ENCODE peak calls at places on chromosomes 16 and 17, in six cellular contexts. N, L, M, E, U and J are unnamed samples.

GRCh38 chr17:78185981-78186688 is 717 bp downstream of the TK1 start:
- DNase-seq in N (peak; percentile 62), L (no peak), M (no peak), E (no peak), U (no peak), J (no peak)

GRCh38 chr17:79220201-79220714 is 145.6 kb downstream of the ENGASE start:
- DNase-seq in N (no peak), L (no peak), M (no peak), E (no peak), U (no peak), J (no peak)

GRCh38 chr16:10895053-10895946 is 18.3 kb downstream of the CIITA start:
- DNase-seq in N (peak; percentile 70), L (no peak), M (no peak), E (peak; percentile 61), U (peak; percentile 59), J (no peak)

GRCh38 chr17:10547351-10547750 is 2.1 kb downstream of the MYH2 start:
- DNase-seq in N (no peak), L (no peak), M (no peak), E (no peak), U (no peak), J (no peak)

GRCh38 chr16:81511371-81511770 is 66.8 kb downstream of the CMIP start:
- DNase-seq in N (no peak), L (no peak), M (no peak), E (no peak), U (no peak), J (no peak)

GRCh38 chr17:6153416-6153815 is 83.2 kb downstream of the WSCD1 start:
- DNase-seq in N (no peak), L (no peak), M (no peak), E (no peak), U (no peak), J (no peak)

GRCh38 chr17:75073618-75074047 is 14.1 kb upstream of the SLC16A5 start:
- DNase-seq in N (no peak), L (peak; percentile 66), M (no peak), E (no peak), U (peak; percentile 38), J (no peak)

GRCh38 chr17:50201226-50201854 is at the start of gene COL1A1:
- DNase-seq in N (peak; percentile 86), L (no peak), M (peak; percentile 96), E (peak; percentile 77), U (peak; percentile 42), J (no peak)

GRCh38 chr16:57616241-57616640 is 12.2 kb upstream of the ADGRG1 start:
- DNase-seq in N (peak; percentile 6), L (no peak), M (peak; percentile 73), E (peak; percentile 12), U (peak; percentile 8), J (no peak)

GRCh38 chr17:8053600-8053999 is 14.7 kb downstream of the ALOX15B start:
- DNase-seq in N (no peak), L (no peak), M (no peak), E (no peak), U (no peak), J (no peak)

GRCh38 chr17:6701719-6702118 is 11.4 kb downstream of the SLC13A5 start:
- DNase-seq in N (no peak), L (no peak), M (no peak), E (peak; percentile 58), U (no peak), J (no peak)

GRCh38 chr16:3878610-3879009 is 1.9 kb downstream of the CREBBP start:
- DNase-seq in N (no peak), L (no peak), M (no peak), E (peak; percentile 17), U (no peak), J (no peak)

GRCh38 chr16:70737377-70738082 is 51.7 kb upstream of the MTSS2 start:
- DNase-seq in N (peak; percentile 86), L (peak; percentile 88), M (peak; percentile 94), E (no peak), U (peak; percentile 61), J (no peak)

GRCh38 chr16:4529085-4530060 is 9.2 kb downstream of the CDIP1 start:
- DNase-seq in N (no peak), L (no peak), M (no peak), E (no peak), U (no peak), J (no peak)

GRCh38 chr16:48542020-48542473 is 67.9 kb downstream of the N4BP1 start:
- DNase-seq in N (peak; percentile 71), L (peak; percentile 42), M (peak; percentile 91), E (peak; percentile 61), U (peak; percentile 57), J (no peak)

GRCh38 chr17:5097101-5097834 is 14.4 kb downstream of the ZNF232 start:
- DNase-seq in N (peak; percentile 83), L (peak; percentile 60), M (peak; percentile 93), E (peak; percentile 77), U (no peak), J (peak; percentile 83)

GRCh38 chr17:37516131-37516561 is 26.5 kb downstream of the DUSP14 start:
- DNase-seq in N (no peak), L (no peak), M (no peak), E (no peak), U (no peak), J (no peak)

GRCh38 chr17:34579017-34579946 is at the start of gene TMEM132E:
- DNase-seq in N (peak; percentile 49), L (peak; percentile 46), M (no peak), E (peak; percentile 85), U (peak; percentile 48), J (no peak)

GRCh38 chr17:1179112-1179634 is 608 bp downstream of the ABR start:
- DNase-seq in N (no peak), L (no peak), M (no peak), E (no peak), U (no peak), J (no peak)

GRCh38 chr16:81473561-81473960 is 29.0 kb downstream of the CMIP start:
- DNase-seq in N (no peak), L (no peak), M (no peak), E (no peak), U (no peak), J (no peak)